ENCODE peak calls at places on chromosomes 11 and 22, in eight cellular contexts. S is fibroblast of lung; R is endothelial cell of umbilical vein; U is foreskin keratinocyte; E is stomach; I is SJCRH30; A is CD8-positive, alpha-beta T cell; N is coronary artery. K is an unnamed sample.

GRCh38 chr11:27118371-27118770 is 77.8 kb downstream of the BBOX1 start:
- DNase-seq in I (no peak), S (no peak), N (no peak), R (no peak), U (no peak), A (no peak), E (no peak), K (no peak)

GRCh38 chr11:36452231-36452630 is 57.8 kb downstream of the TRAF6 start:
- DNase-seq in I (peak), R (no peak), U (no peak), S (peak), A (no peak), E (no peak), N (no peak), K (no peak)

GRCh38 chr11:61891331-61892084 is at the start of gene FADS3:
- DNase-seq in U (no peak), I (peak), R (peak), N (peak), E (peak), A (peak), S (peak), K (no peak)

GRCh38 chr11:61474234-61474633 is 34.3 kb upstream of the LRRC10B start:
- DNase-seq in A (no peak), U (no peak), R (no peak), S (no peak), I (no peak), E (no peak), N (no peak), K (no peak)

GRCh38 chr11:67370351-67371076 is 2.9 kb downstream of the CLCF1 start:
- DNase-seq in N (no peak), R (no peak), A (no peak), U (no peak), I (peak), S (peak), E (no peak), K (no peak)

GRCh38 chr11:66848671-66849500 is 5.6 kb downstream of the RCE1 start:
- DNase-seq in R (no peak), S (no peak), E (peak), I (no peak), A (no peak), U (no peak), N (peak), K (no peak)

GRCh38 chr22:30866811-30867271 is 101.7 kb downstream of the MORC2 start:
- DNase-seq in A (no peak), I (no peak), U (no peak), R (peak), S (no peak), E (no peak), N (peak), K (no peak)

GRCh38 chr11:124302756-124303155 is 11.0 kb downstream of the OR8D1 start:
- DNase-seq in U (no peak), I (no peak), A (no peak), R (no peak), E (no peak), S (no peak), N (no peak), K (no peak)

GRCh38 chr11:115422013-115422697 is 82.1 kb downstream of the CADM1 start:
- DNase-seq in U (no peak), N (no peak), R (no peak), I (no peak), E (no peak), S (no peak), A (no peak), K (no peak)

GRCh38 chr11:126132319-126132718 is 69.7 kb upstream of the CDON start:
- DNase-seq in R (no peak), U (peak), S (peak), A (no peak), N (no peak), I (peak), E (peak), K (no peak)

GRCh38 chr22:50117168-50117762 is 27.5 kb downstream of the MOV10L1 start:
- DNase-seq in S (no peak), A (no peak), N (no peak), I (no peak), R (no peak), E (no peak), U (no peak), K (no peak)

GRCh38 chr11:3840870-3841425 is at the start of gene RHOG:
- DNase-seq in A (peak), U (peak), S (peak), R (no peak), N (peak), E (peak), I (peak), K (no peak)

GRCh38 chr11:1208361-1209261 is 14.3 kb upstream of the MUC5B start:
- DNase-seq in E (no peak), U (no peak), I (no peak), A (no peak), S (no peak), N (no peak), R (no peak), K (no peak)

GRCh38 chr11:44804449-44805151 is 77.8 kb downstream of the TSPAN18 start:
- DNase-seq in U (no peak), E (no peak), I (peak), R (no peak), S (peak), A (no peak), N (no peak), K (no peak)

GRCh38 chr11:69325446-69325845 is 31.5 kb downstream of the MYEOV start:
- DNase-seq in N (peak), S (no peak), E (peak), R (no peak), A (peak), I (no peak), U (no peak), K (no peak)

GRCh38 chr22:27416553-27417427 is 384.8 kb downstream of the MN1 start:
- DNase-seq in U (peak), R (peak), I (peak), E (peak), A (no peak), S (peak), N (no peak), K (peak)

GRCh38 chr22:35930933-35931332 is 97.7 kb downstream of the RBFOX2 start:
- DNase-seq in N (no peak), R (peak), I (peak), S (peak), U (no peak), E (no peak), A (no peak), K (no peak)

GRCh38 chr11:45053736-45054446 is 92.5 kb upstream of the PRDM11 start:
- DNase-seq in E (no peak), I (no peak), U (no peak), S (no peak), A (no peak), N (no peak), R (no peak), K (no peak)

GRCh38 chr11:13339196-13340153 is 61.9 kb downstream of the BMAL1 start:
- DNase-seq in S (peak), R (peak), A (no peak), E (no peak), I (peak), U (peak), N (no peak), K (no peak)

GRCh38 chr11:1117970-1118369 is 39.8 kb upstream of the MUC5AC start:
- DNase-seq in S (no peak), E (no peak), N (peak), R (no peak), I (peak), A (no peak), U (no peak), K (no peak)

GRCh38 chr11:113131036-113131775 is 170.0 kb downstream of the NCAM1 start:
- DNase-seq in R (no peak), S (no peak), N (no peak), A (no peak), E (no peak), I (peak), U (no peak), K (no peak)

GRCh38 chr11:109680127-109680526 is 258.1 kb downstream of the C11orf87 start:
- DNase-seq in I (no peak), S (peak), E (no peak), U (peak), A (no peak), N (no peak), R (no peak), K (no peak)

GRCh38 chr11:74926304-74927030 is 22.4 kb downstream of the XRRA1 start:
- DNase-seq in N (no peak), S (peak), U (no peak), R (no peak), E (no peak), I (peak), A (no peak), K (no peak)

GRCh38 chr22:39110631-39111561 is 13.9 kb downstream of the APOBEC3H start:
- DNase-seq in N (no peak), A (no peak), I (no peak), E (no peak), U (no peak), R (no peak), S (no peak), K (no peak)

GRCh38 chr22:39117585-39118191 is 20.6 kb downstream of the APOBEC3H start:
- DNase-seq in A (peak), S (peak), U (no peak), R (peak), N (no peak), I (peak), E (peak), K (no peak)

GRCh38 chr22:39115976-39116621 is 19.1 kb downstream of the APOBEC3H start:
- DNase-seq in N (no peak), I (no peak), R (no peak), S (no peak), U (no peak), A (no peak), E (no peak), K (no peak)

GRCh38 chr22:39115570-39115969 is 18.5 kb downstream of the APOBEC3H start:
- DNase-seq in E (no peak), A (no peak), I (no peak), U (no peak), S (no peak), R (no peak), N (no peak), K (no peak)

GRCh38 chr22:39114157-39114511 is 17.1 kb downstream of the APOBEC3H start:
- DNase-seq in R (no peak), S (no peak), I (no peak), U (no peak), N (no peak), E (no peak), A (no peak), K (no peak)
- H3K27ac ChIP-seq in R (no peak), S (no peak), I (no peak), U (no peak), N (no peak), E (no peak), A (no peak), K (no peak)

DNA sequence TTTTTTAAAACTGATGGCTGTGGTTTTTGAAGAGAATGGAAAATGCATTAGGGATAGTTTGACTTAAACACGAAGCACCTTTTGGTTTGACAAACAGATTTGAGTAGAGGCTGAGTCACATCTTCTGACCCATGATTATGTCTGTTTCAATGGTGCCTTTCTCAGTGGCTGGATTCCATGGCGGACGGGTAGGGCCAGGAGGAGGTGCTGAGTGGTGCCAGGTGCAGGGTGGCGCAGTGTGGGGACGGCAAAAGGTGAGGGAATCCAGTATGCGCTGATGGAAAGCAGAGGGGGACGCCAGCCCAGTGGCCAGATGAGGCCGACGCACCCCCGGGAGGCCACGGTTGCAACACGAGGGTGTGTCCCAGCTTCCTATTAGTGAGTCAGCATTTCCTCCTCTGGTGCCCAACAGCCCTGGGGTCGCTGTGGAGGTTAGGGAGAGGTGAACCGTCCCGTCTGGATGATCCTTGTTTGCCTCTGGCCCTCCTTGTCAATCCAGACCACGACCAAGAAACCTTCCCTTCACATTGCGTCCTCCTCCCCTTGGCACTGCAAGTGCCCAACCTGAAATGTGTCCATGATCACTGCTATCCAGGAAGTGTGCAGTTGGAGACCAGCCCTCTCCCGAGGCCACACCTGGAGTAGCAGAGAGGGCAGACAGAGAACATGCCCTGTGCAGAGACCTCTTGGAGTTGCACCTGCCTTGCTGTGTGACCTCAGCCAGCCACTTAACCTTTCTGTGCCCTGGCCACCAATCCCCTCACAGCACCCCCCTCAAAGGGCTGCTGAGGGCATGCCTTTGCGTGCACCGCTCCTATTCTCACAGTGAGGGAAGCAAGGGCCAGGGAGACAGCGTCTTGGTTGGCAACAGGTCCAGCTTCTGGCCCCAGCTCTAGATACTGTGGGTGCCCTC is 32.5 kb upstream of the ATXN10 start:
- DNase-seq in N (no peak), A (no peak), U (peak), I (no peak), S (peak), E (peak), R (peak), K (no peak)
- H3K27ac ChIP-seq in N (no peak), A (no peak), U (peak), I (no peak), S (no peak), E (no peak), R (no peak), K (no peak)

GRCh38 chr11:57764972-57765371 is 3.4 kb downstream of the CTNND1 start:
- DNase-seq in N (no peak), I (no peak), A (no peak), R (no peak), S (no peak), U (no peak), E (no peak), K (no peak)
- H3K27ac ChIP-seq in N (peak), I (no peak), A (no peak), R (peak), S (no peak), U (peak), E (peak), K (no peak)

GRCh38 chr11:76671626-76672309 is 1.2 kb upstream of the LRRC32 start:
- DNase-seq in N (no peak), E (no peak), A (no peak), R (no peak), U (no peak), I (no peak), S (no peak), K (no peak)
- H3K27ac ChIP-seq in N (peak), E (peak), A (no peak), R (peak), U (no peak), I (no peak), S (no peak), K (no peak)

GRCh38 chr11:134516529-134516928 is 104.5 kb upstream of the B3GAT1 start:
- DNase-seq in R (no peak), N (no peak), U (no peak), A (no peak), E (no peak), I (no peak), S (no peak), K (no peak)
- H3K27ac ChIP-seq in R (no peak), N (no peak), U (no peak), A (no peak), E (no peak), I (no peak), S (no peak), K (no peak)

GRCh38 chr22:17371446-17371845 is 2.2 kb downstream of the CECR2 start:
- DNase-seq in R (no peak), E (no peak), I (no peak), A (no peak), S (no peak), U (no peak), N (no peak), K (no peak)
- H3K27ac ChIP-seq in R (no peak), E (no peak), I (peak), A (no peak), S (no peak), U (no peak), N (no peak), K (no peak)

GRCh38 chr11:65412271-65413076 is 10.1 kb upstream of the NEAT1 start:
- DNase-seq in I (peak), A (no peak), U (no peak), E (no peak), S (no peak), R (no peak), N (no peak), K (no peak)
- H3K27ac ChIP-seq in I (peak), A (no peak), U (no peak), E (peak), S (no peak), R (no peak), N (no peak), K (no peak)

DNA sequence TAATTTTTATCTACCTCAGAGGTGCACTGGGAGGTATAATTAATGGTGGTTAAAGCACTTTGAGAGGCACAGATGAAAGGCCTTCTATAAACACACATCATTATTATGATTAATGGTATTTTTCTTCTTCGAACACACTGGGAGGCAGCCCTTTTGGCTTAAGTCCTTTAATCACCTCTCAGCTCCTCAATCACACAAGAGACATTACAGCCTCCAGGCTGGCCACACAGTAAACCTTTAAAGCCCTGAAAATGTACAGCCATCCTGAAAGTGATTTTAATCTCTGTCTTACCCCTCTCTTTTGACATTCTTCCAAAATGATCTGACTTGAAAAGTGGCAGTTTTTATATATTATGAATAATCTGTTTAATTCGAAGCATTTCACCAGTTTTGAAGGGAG is 54.3 kb upstream of the VSTM5 start:
- DNase-seq in N (no peak), I (no peak), A (no peak), R (no peak), U (no peak), E (no peak), S (peak), K (no peak)
- H3K27ac ChIP-seq in N (no peak), I (no peak), A (no peak), R (no peak), U (no peak), E (no peak), S (no peak), K (no peak)

GRCh38 chr11:35246725-35247124 is 107.8 kb downstream of the CD44 start:
- DNase-seq in I (no peak), U (no peak), A (no peak), R (no peak), S (peak), N (no peak), E (no peak), K (no peak)
- H3K27ac ChIP-seq in I (no peak), U (no peak), A (peak), R (no peak), S (no peak), N (peak), E (peak), K (no peak)

GRCh38 chr11:86805873-86806310 is 5.5 kb downstream of the PRSS23 start:
- DNase-seq in N (no peak), A (no peak), S (no peak), U (no peak), I (no peak), R (peak), E (no peak), K (no peak)

GRCh38 chr11:86809561-86809960 is 9.2 kb downstream of the PRSS23 start:
- DNase-seq in R (no peak), N (no peak), S (no peak), E (no peak), U (no peak), I (no peak), A (no peak), K (no peak)

GRCh38 chr11:86804871-86805415 is 4.6 kb downstream of the PRSS23 start:
- DNase-seq in S (no peak), R (no peak), I (no peak), N (no peak), U (no peak), E (no peak), A (no peak), K (no peak)

GRCh38 chr11:86806903-86807302 is 6.6 kb downstream of the PRSS23 start:
- DNase-seq in E (no peak), R (no peak), I (no peak), U (no peak), N (no peak), S (no peak), A (no peak), K (no peak)

DNA sequence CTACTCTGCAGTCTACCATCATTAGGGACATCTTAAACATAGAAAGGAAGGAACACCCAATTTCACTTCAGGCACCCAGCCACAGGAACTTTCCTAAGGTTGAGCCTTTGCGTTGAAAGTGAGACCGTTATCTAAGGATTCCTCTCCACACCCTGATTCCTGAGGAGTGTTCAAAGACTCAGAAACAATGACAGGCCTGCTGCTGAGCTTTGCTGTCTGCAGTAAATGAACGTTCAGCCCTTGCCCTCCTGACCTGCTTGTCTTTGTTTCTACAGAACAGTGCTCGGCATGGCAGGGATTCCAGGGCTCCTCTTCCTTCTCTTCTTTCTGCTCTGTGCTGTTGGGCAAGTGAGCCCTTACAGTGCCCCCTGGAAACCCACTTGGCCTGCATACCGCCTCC is 7.0 kb downstream of the PRSS23 start:
- DNase-seq in I (no peak), N (no peak), S (no peak), A (no peak), U (no peak), R (no peak), E (no peak), K (no peak)
- H3K27ac ChIP-seq in I (no peak), N (no peak), S (no peak), A (no peak), U (no peak), R (no peak), E (peak), K (no peak)

K was measured in iPS DF 6.9.